ENCODE peak calls at places on chromosomes 4 and X, in five cellular contexts. One of them, this sample, is unnamed.

GRCh38 chr4:1582227-1582626 is 101.9 kb downstream of the FAM53A start:
- DNase-seq in choroid plexus epithelial cell: no peak
- DNase-seq in activated naive CD8-positive, alpha-beta T cell treated with anti-CD3 and anti-CD28 coated beads, Interleukin-2, amount 50 U/mL, for 24 hours: no peak
- DNase-seq in pons: no peak
- DNase-seq in amniotic stem cell: no peak
- DNase-seq in this sample: no peak

GRCh38 chr4:158302076-158302866 is 92.0 kb downstream of the TMEM144 start:
- DNase-seq in choroid plexus epithelial cell: peak; percentile 73
- DNase-seq in activated naive CD8-positive, alpha-beta T cell treated with anti-CD3 and anti-CD28 coated beads, Interleukin-2, amount 50 U/mL, for 24 hours: no peak
- DNase-seq in pons: no peak
- DNase-seq in amniotic stem cell: no peak
- DNase-seq in this sample: no peak

GRCh38 chr4:151418385-151418784 is 9.4 kb downstream of the FHIP1A start:
- DNase-seq in choroid plexus epithelial cell: peak; percentile 91
- DNase-seq in activated naive CD8-positive, alpha-beta T cell treated with anti-CD3 and anti-CD28 coated beads, Interleukin-2, amount 50 U/mL, for 24 hours: no peak
- DNase-seq in pons: no peak
- DNase-seq in amniotic stem cell: peak; percentile 60
- DNase-seq in this sample: no peak

GRCh38 chr4:88382621-88383020 is 4.0 kb downstream of the HERC6 start:
- DNase-seq in choroid plexus epithelial cell: peak; percentile 2
- DNase-seq in activated naive CD8-positive, alpha-beta T cell treated with anti-CD3 and anti-CD28 coated beads, Interleukin-2, amount 50 U/mL, for 24 hours: peak; percentile 36
- DNase-seq in pons: no peak
- DNase-seq in amniotic stem cell: no peak
- DNase-seq in this sample: no peak

GRCh38 chrX:18075603-18076002 is 145.1 kb downstream of the BEND2 start:
- DNase-seq in choroid plexus epithelial cell: no peak
- DNase-seq in activated naive CD8-positive, alpha-beta T cell treated with anti-CD3 and anti-CD28 coated beads, Interleukin-2, amount 50 U/mL, for 24 hours: no peak
- DNase-seq in pons: no peak
- DNase-seq in amniotic stem cell: no peak
- DNase-seq in this sample: no peak

GRCh38 chr4:79207281-79207680 is 118.6 kb downstream of the NAA11 start:
- DNase-seq in choroid plexus epithelial cell: no peak
- DNase-seq in activated naive CD8-positive, alpha-beta T cell treated with anti-CD3 and anti-CD28 coated beads, Interleukin-2, amount 50 U/mL, for 24 hours: no peak
- DNase-seq in pons: no peak
- DNase-seq in amniotic stem cell: no peak
- DNase-seq in this sample: no peak

GRCh38 chr4:76943129-76943620 is 6.4 kb upstream of the SEPTIN11 start:
- DNase-seq in choroid plexus epithelial cell: peak; percentile 65
- DNase-seq in activated naive CD8-positive, alpha-beta T cell treated with anti-CD3 and anti-CD28 coated beads, Interleukin-2, amount 50 U/mL, for 24 hours: no peak
- DNase-seq in pons: no peak
- DNase-seq in amniotic stem cell: no peak
- DNase-seq in this sample: no peak

GRCh38 chrX:102765217-102765616 is 44.7 kb downstream of the GPRASP3 start:
- DNase-seq in choroid plexus epithelial cell: peak; percentile 19
- DNase-seq in activated naive CD8-positive, alpha-beta T cell treated with anti-CD3 and anti-CD28 coated beads, Interleukin-2, amount 50 U/mL, for 24 hours: no peak
- DNase-seq in pons: no peak
- DNase-seq in amniotic stem cell: peak; percentile 45
- DNase-seq in this sample: no peak

GRCh38 chrX:47514553-47515235 is 31.7 kb upstream of the ZNF41 start:
- DNase-seq in choroid plexus epithelial cell: peak; percentile 67
- DNase-seq in activated naive CD8-positive, alpha-beta T cell treated with anti-CD3 and anti-CD28 coated beads, Interleukin-2, amount 50 U/mL, for 24 hours: no peak
- DNase-seq in pons: no peak
- DNase-seq in amniotic stem cell: no peak
- DNase-seq in this sample: no peak

GRCh38 chr4:71296945-71297344 is 41.9 kb upstream of the SLC4A4 start:
- DNase-seq in choroid plexus epithelial cell: no peak
- DNase-seq in activated naive CD8-positive, alpha-beta T cell treated with anti-CD3 and anti-CD28 coated beads, Interleukin-2, amount 50 U/mL, for 24 hours: no peak
- DNase-seq in pons: peak; percentile 91
- DNase-seq in amniotic stem cell: no peak
- DNase-seq in this sample: no peak

GRCh38 chr4:56767567-56767966 is 53.9 kb downstream of the SPINK2 start:
- DNase-seq in choroid plexus epithelial cell: no peak
- DNase-seq in activated naive CD8-positive, alpha-beta T cell treated with anti-CD3 and anti-CD28 coated beads, Interleukin-2, amount 50 U/mL, for 24 hours: no peak
- DNase-seq in pons: no peak
- DNase-seq in amniotic stem cell: no peak
- DNase-seq in this sample: no peak

GRCh38 chrX:53440631-53441517 is 6.7 kb upstream of the HSD17B10 start:
- DNase-seq in choroid plexus epithelial cell: peak; percentile 24
- DNase-seq in activated naive CD8-positive, alpha-beta T cell treated with anti-CD3 and anti-CD28 coated beads, Interleukin-2, amount 50 U/mL, for 24 hours: peak; percentile 40
- DNase-seq in pons: no peak
- DNase-seq in amniotic stem cell: peak; percentile 36
- DNase-seq in this sample: no peak

GRCh38 chr4:7763788-7764187 is 175.9 kb downstream of the AFAP1 start:
- DNase-seq in choroid plexus epithelial cell: peak; percentile 93
- DNase-seq in activated naive CD8-positive, alpha-beta T cell treated with anti-CD3 and anti-CD28 coated beads, Interleukin-2, amount 50 U/mL, for 24 hours: no peak
- DNase-seq in pons: no peak
- DNase-seq in amniotic stem cell: no peak
- DNase-seq in this sample: no peak

GRCh38 chr4:141788169-141788915 is 152.0 kb downstream of the IL15 start:
- DNase-seq in choroid plexus epithelial cell: peak; percentile 72
- DNase-seq in activated naive CD8-positive, alpha-beta T cell treated with anti-CD3 and anti-CD28 coated beads, Interleukin-2, amount 50 U/mL, for 24 hours: no peak
- DNase-seq in pons: no peak
- DNase-seq in amniotic stem cell: no peak
- DNase-seq in this sample: no peak

GRCh38 chrX:41273638-41274037 is 60.3 kb upstream of the DDX3X start:
- DNase-seq in choroid plexus epithelial cell: no peak
- DNase-seq in activated naive CD8-positive, alpha-beta T cell treated with anti-CD3 and anti-CD28 coated beads, Interleukin-2, amount 50 U/mL, for 24 hours: no peak
- DNase-seq in pons: no peak
- DNase-seq in amniotic stem cell: no peak
- DNase-seq in this sample: no peak

GRCh38 chrX:55007633-55008032 is 7.5 kb downstream of the APEX2 start:
- DNase-seq in choroid plexus epithelial cell: peak; percentile 52
- DNase-seq in activated naive CD8-positive, alpha-beta T cell treated with anti-CD3 and anti-CD28 coated beads, Interleukin-2, amount 50 U/mL, for 24 hours: no peak
- DNase-seq in pons: no peak
- DNase-seq in amniotic stem cell: no peak
- DNase-seq in this sample: no peak

GRCh38 chrX:51641421-51642021 is 22.8 kb upstream of the CENPVL3 start:
- DNase-seq in choroid plexus epithelial cell: peak; percentile 76
- DNase-seq in activated naive CD8-positive, alpha-beta T cell treated with anti-CD3 and anti-CD28 coated beads, Interleukin-2, amount 50 U/mL, for 24 hours: no peak
- DNase-seq in pons: peak; percentile 42
- DNase-seq in amniotic stem cell: no peak
- DNase-seq in this sample: peak; percentile 4

GRCh38 chrX:115348440-115349225 is 59.1 kb downstream of the LUZP4 start:
- DNase-seq in choroid plexus epithelial cell: no peak
- DNase-seq in activated naive CD8-positive, alpha-beta T cell treated with anti-CD3 and anti-CD28 coated beads, Interleukin-2, amount 50 U/mL, for 24 hours: no peak
- DNase-seq in pons: no peak
- DNase-seq in amniotic stem cell: no peak
- DNase-seq in this sample: no peak

GRCh38 chr4:77308843-77309242 is 151.8 kb downstream of the CCNG2 start:
- DNase-seq in choroid plexus epithelial cell: peak; percentile 41
- DNase-seq in activated naive CD8-positive, alpha-beta T cell treated with anti-CD3 and anti-CD28 coated beads, Interleukin-2, amount 50 U/mL, for 24 hours: no peak
- DNase-seq in pons: peak; percentile 26
- DNase-seq in amniotic stem cell: no peak
- DNase-seq in this sample: no peak

GRCh38 chrX:49040376-49040955 is 2.7 kb downstream of the TFE3 start:
- DNase-seq in choroid plexus epithelial cell: peak; percentile 14
- DNase-seq in activated naive CD8-positive, alpha-beta T cell treated with anti-CD3 and anti-CD28 coated beads, Interleukin-2, amount 50 U/mL, for 24 hours: no peak
- DNase-seq in pons: no peak
- DNase-seq in amniotic stem cell: no peak
- DNase-seq in this sample: no peak

GRCh38 chr4:932713-933070 is 432 bp downstream of the TMEM175 start:
- DNase-seq in choroid plexus epithelial cell: no peak
- DNase-seq in activated naive CD8-positive, alpha-beta T cell treated with anti-CD3 and anti-CD28 coated beads, Interleukin-2, amount 50 U/mL, for 24 hours: no peak
- DNase-seq in pons: no peak
- DNase-seq in amniotic stem cell: no peak
- DNase-seq in this sample: no peak

GRCh38 chr4:2096073-2096609 is 37.0 kb downstream of the NAT8L start:
- DNase-seq in choroid plexus epithelial cell: no peak
- DNase-seq in activated naive CD8-positive, alpha-beta T cell treated with anti-CD3 and anti-CD28 coated beads, Interleukin-2, amount 50 U/mL, for 24 hours: no peak
- DNase-seq in pons: no peak
- DNase-seq in amniotic stem cell: no peak
- DNase-seq in this sample: no peak

GRCh38 chr4:20418865-20419451 is 167.3 kb downstream of the SLIT2 start:
- DNase-seq in choroid plexus epithelial cell: peak; percentile 89
- DNase-seq in activated naive CD8-positive, alpha-beta T cell treated with anti-CD3 and anti-CD28 coated beads, Interleukin-2, amount 50 U/mL, for 24 hours: no peak
- DNase-seq in pons: peak; percentile 89
- DNase-seq in amniotic stem cell: peak; percentile 36
- DNase-seq in this sample: no peak

GRCh38 chr4:2067446-2068197 is 8.5 kb downstream of the NAT8L start:
- DNase-seq in choroid plexus epithelial cell: no peak
- DNase-seq in activated naive CD8-positive, alpha-beta T cell treated with anti-CD3 and anti-CD28 coated beads, Interleukin-2, amount 50 U/mL, for 24 hours: no peak
- DNase-seq in pons: no peak
- DNase-seq in amniotic stem cell: no peak
- DNase-seq in this sample: no peak

GRCh38 chr4:139958738-139959096 is 195.3 kb downstream of the MAML3 start:
- DNase-seq in choroid plexus epithelial cell: no peak
- DNase-seq in activated naive CD8-positive, alpha-beta T cell treated with anti-CD3 and anti-CD28 coated beads, Interleukin-2, amount 50 U/mL, for 24 hours: no peak
- DNase-seq in pons: peak; percentile 90
- DNase-seq in amniotic stem cell: no peak
- DNase-seq in this sample: no peak

GRCh38 chrX:154540897-154541535 is 5.6 kb downstream of the G6PD start:
- DNase-seq in choroid plexus epithelial cell: no peak
- DNase-seq in activated naive CD8-positive, alpha-beta T cell treated with anti-CD3 and anti-CD28 coated beads, Interleukin-2, amount 50 U/mL, for 24 hours: no peak
- DNase-seq in pons: no peak
- DNase-seq in amniotic stem cell: no peak
- DNase-seq in this sample: no peak

GRCh38 chr4:143133966-143134365 is 50.8 kb upstream of the USP38 start:
- DNase-seq in choroid plexus epithelial cell: no peak
- DNase-seq in activated naive CD8-positive, alpha-beta T cell treated with anti-CD3 and anti-CD28 coated beads, Interleukin-2, amount 50 U/mL, for 24 hours: no peak
- DNase-seq in pons: no peak
- DNase-seq in amniotic stem cell: no peak
- DNase-seq in this sample: no peak

GRCh38 chr4:56496241-56496640 is 9.3 kb upstream of the ARL9 start:
- DNase-seq in choroid plexus epithelial cell: no peak
- DNase-seq in activated naive CD8-positive, alpha-beta T cell treated with anti-CD3 and anti-CD28 coated beads, Interleukin-2, amount 50 U/mL, for 24 hours: no peak
- DNase-seq in pons: no peak
- DNase-seq in amniotic stem cell: no peak
- DNase-seq in this sample: no peak

GRCh38 chr4:687048-687974 is 1.6 kb downstream of the SLC49A3 start:
- DNase-seq in choroid plexus epithelial cell: peak; percentile 92
- DNase-seq in activated naive CD8-positive, alpha-beta T cell treated with anti-CD3 and anti-CD28 coated beads, Interleukin-2, amount 50 U/mL, for 24 hours: no peak
- DNase-seq in pons: no peak
- DNase-seq in amniotic stem cell: no peak
- DNase-seq in this sample: no peak

GRCh38 chr4:109701566-109702399 is 1.5 kb downstream of the CASP6 start:
- DNase-seq in choroid plexus epithelial cell: peak; percentile 15
- DNase-seq in activated naive CD8-positive, alpha-beta T cell treated with anti-CD3 and anti-CD28 coated beads, Interleukin-2, amount 50 U/mL, for 24 hours: no peak
- DNase-seq in pons: no peak
- DNase-seq in amniotic stem cell: no peak
- DNase-seq in this sample: no peak

GRCh38 chr4:20176881-20177280 is 74.8 kb upstream of the SLIT2 start:
- DNase-seq in choroid plexus epithelial cell: peak; percentile 8
- DNase-seq in activated naive CD8-positive, alpha-beta T cell treated with anti-CD3 and anti-CD28 coated beads, Interleukin-2, amount 50 U/mL, for 24 hours: no peak
- DNase-seq in pons: no peak
- DNase-seq in amniotic stem cell: no peak
- DNase-seq in this sample: no peak

GRCh38 chrX:39675619-39676018 is 422.1 kb downstream of the BCOR start:
- DNase-seq in choroid plexus epithelial cell: no peak
- DNase-seq in activated naive CD8-positive, alpha-beta T cell treated with anti-CD3 and anti-CD28 coated beads, Interleukin-2, amount 50 U/mL, for 24 hours: no peak
- DNase-seq in pons: peak; percentile 4
- DNase-seq in amniotic stem cell: no peak
- DNase-seq in this sample: no peak

GRCh38 chr4:75432683-75433082 is 81.5 kb downstream of the RCHY1 start:
- DNase-seq in choroid plexus epithelial cell: peak; percentile 35
- DNase-seq in activated naive CD8-positive, alpha-beta T cell treated with anti-CD3 and anti-CD28 coated beads, Interleukin-2, amount 50 U/mL, for 24 hours: no peak
- DNase-seq in pons: no peak
- DNase-seq in amniotic stem cell: no peak
- DNase-seq in this sample: no peak

GRCh38 chr4:7995866-7996265 is 56.2 kb upstream of the AFAP1 start:
- DNase-seq in choroid plexus epithelial cell: no peak
- DNase-seq in activated naive CD8-positive, alpha-beta T cell treated with anti-CD3 and anti-CD28 coated beads, Interleukin-2, amount 50 U/mL, for 24 hours: no peak
- DNase-seq in pons: no peak
- DNase-seq in amniotic stem cell: no peak
- DNase-seq in this sample: no peak